ENCODE peak calls at places on chromosomes 4 and X, in nine cellular contexts. C is activated CD8-positive, alpha-beta memory T cell treated with anti-CD3 and anti-CD28 coated beads, Interleukin-2, amount 50 U/mL, for 48 hours; K is activated naive CD4-positive, alpha-beta T cell treated with anti-CD3 and anti-CD28 coated beads for 36 hours; H is activated T-cell treated with anti-CD3 and anti-CD28 coated beads, Interleukin-2, amount 50 U/mL, for 1 hour; O is heart left ventricle; Q is CD4-positive, CD25-positive, alpha-beta regulatory T cell; Y is sciatic nerve; D is LoVo; J is effector memory CD8-positive, alpha-beta T cell. S is an unnamed sample.

GRCh38 chr4:1593458-1593857 is 90.7 kb downstream of the FAM53A start:
- DNase-seq in C (no peak), K (no peak), H (no peak), O (peak), Q (no peak), Y (no peak), D (no peak), J (no peak), S (no peak)

GRCh38 chr4:103207673-103208072 is 9.5 kb upstream of the CENPE start:
- DNase-seq in C (no peak), K (no peak), H (no peak), O (no peak), Q (no peak), Y (no peak), D (no peak), J (no peak), S (no peak)

GRCh38 chrX:9690046-9690445 is 75.6 kb downstream of the GPR143 start:
- DNase-seq in C (no peak), K (no peak), H (no peak), O (no peak), Q (no peak), Y (no peak), D (no peak), J (no peak), S (no peak)

GRCh38 chr4:177964693-177965168 is 522.5 kb upstream of the AGA start:
- DNase-seq in C (no peak), K (no peak), H (no peak), O (no peak), Q (no peak), Y (no peak), D (no peak), J (no peak), S (no peak)

GRCh38 chrX:119757979-119758681 is at the start of gene SOWAHD:
- DNase-seq in C (peak), K (no peak), H (peak), O (peak), Q (peak), Y (no peak), D (peak), J (no peak), S (no peak)

GRCh38 chrX:24253469-24253868 is 60.4 kb downstream of the SUPT20HL2 start:
- DNase-seq in C (no peak), K (no peak), H (no peak), O (no peak), Q (no peak), Y (no peak), D (no peak), J (no peak), S (no peak)

GRCh38 chr4:183599284-183599683 is 59.7 kb downstream of the RWDD4 start:
- DNase-seq in C (no peak), K (no peak), H (no peak), O (no peak), Q (no peak), Y (no peak), D (no peak), J (no peak), S (no peak)

GRCh38 chrX:39244146-39244545 is 442.9 kb downstream of the MID1IP1 start:
- DNase-seq in C (no peak), K (no peak), H (no peak), O (no peak), Q (no peak), Y (no peak), D (no peak), J (no peak), S (no peak)

GRCh38 chr4:174674305-174674840 is 152.1 kb upstream of the HPGD start:
- DNase-seq in C (no peak), K (no peak), H (no peak), O (no peak), Q (no peak), Y (no peak), D (no peak), J (no peak), S (no peak)

GRCh38 chr4:85520765-85521749 is 46.1 kb downstream of the ARHGAP24 start:
- DNase-seq in C (no peak), K (no peak), H (no peak), O (peak), Q (no peak), Y (no peak), D (no peak), J (no peak), S (no peak)

GRCh38 chrX:24090300-24091200 is 35.8 kb downstream of the EIF2S3 start:
- DNase-seq in C (no peak), K (no peak), H (no peak), O (no peak), Q (no peak), Y (no peak), D (no peak), J (no peak), S (no peak)

GRCh38 chr4:244471-244870 is 60.8 kb downstream of the ZNF732 start:
- DNase-seq in C (peak), K (peak), H (peak), O (peak), Q (peak), Y (no peak), D (no peak), J (peak), S (no peak)

GRCh38 chr4:36283912-36284465 is 2.6 kb downstream of the DTHD1 start:
- DNase-seq in C (no peak), K (no peak), H (no peak), O (no peak), Q (no peak), Y (no peak), D (no peak), J (no peak), S (no peak)

GRCh38 chr4:148444296-148445070 is 2.3 kb upstream of the NR3C2 start:
- DNase-seq in C (peak), K (peak), H (peak), O (peak), Q (peak), Y (peak), D (peak), J (peak), S (no peak)

GRCh38 chr4:162586266-162586665 is 422.5 kb upstream of the FSTL5 start:
- DNase-seq in C (no peak), K (no peak), H (no peak), O (no peak), Q (no peak), Y (no peak), D (no peak), J (no peak), S (no peak)

GRCh38 chrX:3250946-3251345 is 95.5 kb downstream of the MXRA5 start:
- DNase-seq in C (no peak), K (no peak), H (no peak), O (no peak), Q (no peak), Y (no peak), D (no peak), J (no peak), S (no peak)

GRCh38 chr4:90950385-90950841 is 823.2 kb downstream of the CCSER1 start:
- DNase-seq in C (no peak), K (no peak), H (no peak), O (no peak), Q (no peak), Y (no peak), D (peak), J (no peak), S (no peak)

GRCh38 chr4:22237155-22237751 is 278.6 kb downstream of the ADGRA3 start:
- DNase-seq in C (peak), K (peak), H (peak), O (peak), Q (no peak), Y (no peak), D (no peak), J (no peak), S (no peak)

GRCh38 chrX:21932277-21932996 is 8.1 kb upstream of the SMS start:
- DNase-seq in C (no peak), K (peak), H (no peak), O (no peak), Q (no peak), Y (no peak), D (no peak), J (no peak), S (peak)

GRCh38 chr4:6753103-6753560 is 29.4 kb upstream of the KIAA0232 start:
- DNase-seq in C (no peak), K (no peak), H (no peak), O (no peak), Q (no peak), Y (no peak), D (no peak), J (no peak), S (no peak)

GRCh38 chrX:21740329-21741274 is 17.3 kb downstream of the SMPX start:
- DNase-seq in C (no peak), K (no peak), H (no peak), O (peak), Q (no peak), Y (peak), D (no peak), J (no peak), S (no peak)

GRCh38 chr4:121034010-121034409 is 38.3 kb downstream of the NDNF start:
- DNase-seq in C (no peak), K (no peak), H (no peak), O (peak), Q (no peak), Y (no peak), D (no peak), J (no peak), S (peak)